ENCODE peak calls at places on chromosomes 1 and 21, in five cellular contexts. One of them, this sample, is unnamed.

GRCh38 chr1:14778882-14779594 is 180.6 kb downstream of the KAZN start:
- DNase-seq in fibroblast of mammary gland: peak; percentile 12
- DNase-seq in HepG2: peak; percentile 36
- DNase-seq in HFFc6: no peak
- DNase-seq in tibial artery: no peak
- DNase-seq in this sample: no peak

GRCh38 chr1:188089015-188089414 is 1260.3 kb downstream of the PLA2G4A start:
- DNase-seq in fibroblast of mammary gland: no peak
- DNase-seq in HepG2: no peak
- DNase-seq in HFFc6: no peak
- DNase-seq in tibial artery: no peak
- DNase-seq in this sample: no peak

GRCh38 chr1:205446828-205447227 is 9.0 kb downstream of the BLACAT1 start:
- DNase-seq in fibroblast of mammary gland: no peak
- DNase-seq in HepG2: no peak
- DNase-seq in HFFc6: no peak
- DNase-seq in tibial artery: peak; percentile 57
- DNase-seq in this sample: no peak

GRCh38 chr1:200888349-200888838 is 6.3 kb upstream of the INAVA start:
- DNase-seq in fibroblast of mammary gland: no peak
- DNase-seq in HepG2: peak; percentile 67
- DNase-seq in HFFc6: no peak
- DNase-seq in tibial artery: no peak
- DNase-seq in this sample: peak; percentile 48

GRCh38 chr1:187383366-187383765 is 554.6 kb downstream of the PLA2G4A start:
- DNase-seq in fibroblast of mammary gland: no peak
- DNase-seq in HepG2: peak; percentile 7
- DNase-seq in HFFc6: no peak
- DNase-seq in tibial artery: no peak
- DNase-seq in this sample: no peak

GRCh38 chr21:45022736-45023135 is 51.6 kb upstream of the ADARB1 start:
- DNase-seq in fibroblast of mammary gland: no peak
- DNase-seq in HepG2: no peak
- DNase-seq in HFFc6: no peak
- DNase-seq in tibial artery: peak; percentile 60
- DNase-seq in this sample: no peak

GRCh38 chr1:16015960-16016901 is 1.6 kb downstream of the HSPB7 start:
- DNase-seq in fibroblast of mammary gland: no peak
- DNase-seq in HepG2: no peak
- DNase-seq in HFFc6: no peak
- DNase-seq in tibial artery: peak; percentile 95
- DNase-seq in this sample: no peak

GRCh38 chr1:38576241-38576640 is 283.3 kb downstream of the RRAGC start:
- DNase-seq in fibroblast of mammary gland: no peak
- DNase-seq in HepG2: no peak
- DNase-seq in HFFc6: no peak
- DNase-seq in tibial artery: no peak
- DNase-seq in this sample: no peak

GRCh38 chr1:33387512-33388079 is 43.3 kb downstream of the PHC2 start:
- DNase-seq in fibroblast of mammary gland: peak; percentile 92
- DNase-seq in HepG2: no peak
- DNase-seq in HFFc6: peak; percentile 83
- DNase-seq in tibial artery: no peak
- DNase-seq in this sample: no peak

GRCh38 chr1:41866285-41866684 is 52.4 kb downstream of the HIVEP3 start:
- DNase-seq in fibroblast of mammary gland: no peak
- DNase-seq in HepG2: no peak
- DNase-seq in HFFc6: no peak
- DNase-seq in tibial artery: no peak
- DNase-seq in this sample: no peak

GRCh38 chr1:41870076-41870562 is 48.6 kb downstream of the HIVEP3 start:
- DNase-seq in fibroblast of mammary gland: peak; percentile 67
- DNase-seq in HepG2: no peak
- DNase-seq in HFFc6: peak; percentile 59
- DNase-seq in tibial artery: no peak
- DNase-seq in this sample: no peak

GRCh38 chr1:41864471-41865040 is 54.2 kb downstream of the HIVEP3 start:
- DNase-seq in fibroblast of mammary gland: no peak
- DNase-seq in HepG2: no peak
- DNase-seq in HFFc6: no peak
- DNase-seq in tibial artery: no peak
- DNase-seq in this sample: no peak

GRCh38 chr1:41872074-41872473 is 46.6 kb downstream of the HIVEP3 start:
- DNase-seq in fibroblast of mammary gland: no peak
- DNase-seq in HepG2: no peak
- DNase-seq in HFFc6: no peak
- DNase-seq in tibial artery: no peak
- DNase-seq in this sample: no peak

GRCh38 chr1:41868241-41868953 is 50.3 kb downstream of the HIVEP3 start:
- DNase-seq in fibroblast of mammary gland: peak; percentile 27
- DNase-seq in HepG2: no peak
- DNase-seq in HFFc6: no peak
- DNase-seq in tibial artery: no peak
- DNase-seq in this sample: no peak
- TF ChIP-seq CTCF in fibroblast of mammary gland: peak; percentile 27
- TF ChIP-seq CTCF in HepG2: no peak
- TF ChIP-seq CTCF in HFFc6: peak; percentile 50
- TF ChIP-seq CTCF in tibial artery: no peak
- TF ChIP-seq CTCF in this sample: no peak

GRCh38 chr1:109112056-109112651 is 1.8 kb upstream of the ELAPOR1 start:
- DNase-seq in fibroblast of mammary gland: peak; percentile 60
- DNase-seq in HepG2: peak; percentile 51
- DNase-seq in HFFc6: peak; percentile 21
- DNase-seq in tibial artery: no peak
- DNase-seq in this sample: no peak
- TF ChIP-seq CTCF in fibroblast of mammary gland: peak; percentile 50
- TF ChIP-seq CTCF in HepG2: peak; percentile 65
- TF ChIP-seq CTCF in HFFc6: no peak
- TF ChIP-seq CTCF in tibial artery: no peak
- TF ChIP-seq CTCF in this sample: no peak

GRCh38 chr21:34670220-34670961 is 1.6 kb downstream of the CLIC6 start:
- DNase-seq in fibroblast of mammary gland: peak; percentile 10
- DNase-seq in HepG2: no peak
- DNase-seq in HFFc6: no peak
- DNase-seq in tibial artery: no peak
- DNase-seq in this sample: peak; percentile 87
- TF ChIP-seq CTCF in fibroblast of mammary gland: no peak
- TF ChIP-seq CTCF in HepG2: no peak
- TF ChIP-seq CTCF in HFFc6: no peak
- TF ChIP-seq CTCF in tibial artery: no peak
- TF ChIP-seq CTCF in this sample: peak; percentile 26

DNA sequence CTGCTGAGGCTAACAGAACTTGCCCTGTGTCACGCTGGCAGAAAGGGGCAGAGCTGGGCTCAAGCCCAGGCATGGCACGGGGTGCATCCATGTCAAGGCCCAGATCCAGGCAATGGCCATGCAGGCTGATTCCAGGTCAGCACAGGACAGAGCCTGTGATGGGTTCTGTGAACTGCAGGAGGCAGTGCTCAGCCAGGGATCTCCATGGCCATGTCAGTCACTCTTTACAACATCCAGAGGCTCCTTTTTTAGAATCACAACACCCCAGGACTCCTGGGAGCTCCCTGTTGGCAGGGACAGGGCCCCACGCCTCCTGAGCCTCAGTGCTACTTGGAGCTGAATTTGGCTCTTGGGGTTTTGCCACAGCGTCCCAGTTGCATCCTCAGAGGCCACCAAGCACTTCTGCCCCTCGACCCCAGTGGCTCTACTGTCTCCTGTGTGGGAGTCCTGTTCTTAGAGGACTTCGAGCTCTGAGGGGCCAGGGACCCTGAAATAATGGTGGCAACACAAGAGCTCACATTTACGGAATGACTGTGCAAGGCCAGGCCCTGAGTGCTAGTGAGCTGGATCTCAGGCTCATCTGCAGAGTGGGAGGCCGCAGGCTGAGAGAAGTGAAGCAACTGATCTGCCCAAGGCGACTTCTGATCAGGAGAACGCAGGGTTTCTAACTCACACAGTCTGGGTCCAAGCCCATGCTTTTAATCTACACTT is 211.5 kb downstream of the TRABD2B start:
- DNase-seq in fibroblast of mammary gland: no peak
- DNase-seq in HepG2: peak; percentile 41
- DNase-seq in HFFc6: no peak
- DNase-seq in tibial artery: peak; percentile 94
- DNase-seq in this sample: no peak
- TF ChIP-seq CTCF in fibroblast of mammary gland: peak; percentile 17
- TF ChIP-seq CTCF in HepG2: peak; percentile 84
- TF ChIP-seq CTCF in HFFc6: no peak
- TF ChIP-seq CTCF in tibial artery: peak; percentile 83
- TF ChIP-seq CTCF in this sample: no peak